ENCODE peak calls at places on chromosomes 4 and X, in five cellular contexts. B is effector memory CD4-positive, alpha-beta T cell; J is ELR; W is astrocyte of the spinal cord; S is AG08395. C is an unnamed sample.

GRCh38 chr4:126899382-126899801 is 733.4 kb upstream of the INTU start:
- DNase-seq in B (no peak), J (peak; percentile 11), W (peak; percentile 94), S (peak; percentile 77), C (no peak)

GRCh38 chr4:44916406-44916805 is 190.1 kb upstream of the GNPDA2 start:
- DNase-seq in B (no peak), J (peak; percentile 2), W (peak; percentile 10), S (no peak), C (no peak)

GRCh38 chr4:75634281-75634680 is 4.0 kb upstream of the CDKL2 start:
- DNase-seq in B (no peak), J (peak; percentile 45), W (peak; percentile 22), S (no peak), C (no peak)

GRCh38 chrX:16826207-16826606 is 39.9 kb downstream of the TXLNG start:
- DNase-seq in B (no peak), J (peak; percentile 56), W (peak; percentile 63), S (peak; percentile 55), C (peak; percentile 44)

GRCh38 chr4:182318256-182318655 is 75.1 kb downstream of the TENM3 start:
- DNase-seq in B (no peak), J (no peak), W (no peak), S (no peak), C (no peak)

GRCh38 chr4:87510747-87511146 is 18.4 kb downstream of the SPARCL1 start:
- DNase-seq in B (no peak), J (no peak), W (no peak), S (no peak), C (no peak)

GRCh38 chr4:27791640-27792039 is 931.0 kb downstream of the STIM2 start:
- DNase-seq in B (no peak), J (peak; percentile 83), W (peak; percentile 81), S (no peak), C (no peak)

GRCh38 chr4:2249526-2249991 is 7.6 kb upstream of the HAUS3 start:
- DNase-seq in B (no peak), J (no peak), W (no peak), S (no peak), C (no peak)

GRCh38 chr4:63589796-63590195 is 819.5 kb downstream of the TECRL start:
- DNase-seq in B (no peak), J (no peak), W (no peak), S (no peak), C (no peak)

GRCh38 chrX:53294024-53294648 is 12.8 kb upstream of the IQSEC2 start:
- DNase-seq in B (no peak), J (peak; percentile 41), W (no peak), S (peak; percentile 40), C (no peak)

GRCh38 chrX:132819885-132820284 is 138.5 kb downstream of the HS6ST2 start:
- DNase-seq in B (no peak), J (no peak), W (no peak), S (no peak), C (no peak)

GRCh38 chr4:90118547-90119211 is 8.5 kb upstream of the CCSER1 start:
- DNase-seq in B (no peak), J (no peak), W (no peak), S (no peak), C (no peak)

GRCh38 chr4:123304151-123305021 is 92.2 kb upstream of the SPRY1 start:
- DNase-seq in B (no peak), J (no peak), W (no peak), S (no peak), C (no peak)

GRCh38 chr4:102637391-102637790 is 123.4 kb downstream of the MANBA start:
- DNase-seq in B (no peak), J (no peak), W (no peak), S (no peak), C (no peak)

GRCh38 chrX:68498044-68498507 is 775 bp upstream of the YIPF6 start:
- DNase-seq in B (no peak), J (peak; percentile 68), W (peak; percentile 51), S (no peak), C (peak; percentile 39)

GRCh38 chr4:68773699-68774098 is 42.1 kb upstream of the UGT2B10 start:
- DNase-seq in B (no peak), J (no peak), W (no peak), S (no peak), C (no peak)